ENCODE peak calls at places on chromosomes 1 and 21, in eight cellular contexts. M is left lung, X is HCT116, R is suprapubic skin, J is ovary, K is Karpas-422, P is HAP-1, C is keratinocyte. Z is an unnamed sample.

GRCh38 chr1:156740307-156740678 is 595 bp downstream of the MRPL24 start:
- DNase-seq in M (no peak), X (no peak), R (no peak), J (no peak), K (peak; percentile 70), P (no peak), C (no peak), Z (no peak)

GRCh38 chr1:68046885-68047658 is 3.4 kb downstream of the DIRAS3 start:
- DNase-seq in M (no peak), X (no peak), R (no peak), J (no peak), K (no peak), P (no peak), C (no peak), Z (no peak)

GRCh38 chr1:111334169-111334568 is 43.5 kb downstream of the CHIA start:
- DNase-seq in M (no peak), X (peak; percentile 21), R (no peak), J (no peak), K (peak; percentile 86), P (peak; percentile 74), C (peak; percentile 5), Z (peak; percentile 23)

GRCh38 chr1:226586116-226586515 is 37.6 kb downstream of the STUM start:
- DNase-seq in M (no peak), X (no peak), R (no peak), J (no peak), K (no peak), P (no peak), C (no peak), Z (no peak)

GRCh38 chr1:101140041-101140718 is 96.6 kb upstream of the S1PR1 start:
- DNase-seq in M (no peak), X (no peak), R (no peak), J (no peak), K (no peak), P (no peak), C (no peak), Z (no peak)

GRCh38 chr1:184497962-184498723 is 111.3 kb downstream of the C1orf21 start:
- DNase-seq in M (no peak), X (no peak), R (no peak), J (no peak), K (no peak), P (peak; percentile 81), C (no peak), Z (no peak)

GRCh38 chr1:226863446-226863845 is 7.0 kb upstream of the PSEN2 start:
- DNase-seq in M (no peak), X (no peak), R (no peak), J (no peak), K (no peak), P (peak; percentile 41), C (no peak), Z (no peak)

GRCh38 chr1:159247266-159247665 is 42.6 kb downstream of the ACKR1 start:
- DNase-seq in M (no peak), X (no peak), R (no peak), J (no peak), K (no peak), P (no peak), C (no peak), Z (no peak)

GRCh38 chr1:174818014-174818616 is 181.6 kb upstream of the CACYBP start:
- DNase-seq in M (no peak), X (no peak), R (no peak), J (no peak), K (no peak), P (no peak), C (no peak), Z (no peak)

GRCh38 chr1:79355073-79355472 is 348.5 kb upstream of the ADGRL4 start:
- DNase-seq in M (no peak), X (no peak), R (no peak), J (no peak), K (no peak), P (no peak), C (no peak), Z (no peak)

GRCh38 chr1:34407140-34407539 is 230.4 kb downstream of the C1orf94 start:
- DNase-seq in M (no peak), X (no peak), R (no peak), J (no peak), K (no peak), P (no peak), C (peak; percentile 13), Z (no peak)

GRCh38 chr21:32147041-32147440 is 131.8 kb downstream of the MIS18A start:
- DNase-seq in M (no peak), X (no peak), R (no peak), J (no peak), K (no peak), P (no peak), C (no peak), Z (no peak)

GRCh38 chr1:181763736-181764135 is 280.4 kb downstream of the CACNA1E start:
- DNase-seq in M (no peak), X (no peak), R (no peak), J (no peak), K (no peak), P (no peak), C (no peak), Z (no peak)

GRCh38 chr21:36664678-36665022 is 34.3 kb upstream of the SIM2 start:
- DNase-seq in M (no peak), X (no peak), R (no peak), J (no peak), K (no peak), P (no peak), C (no peak), Z (no peak)

GRCh38 chr21:41948901-41949300 is 4.9 kb downstream of the C2CD2 start:
- DNase-seq in M (no peak), X (no peak), R (no peak), J (no peak), K (no peak), P (no peak), C (no peak), Z (no peak)

GRCh38 chr1:1597275-1597930 is 2.5 kb downstream of the FNDC10 start:
- DNase-seq in M (no peak), X (no peak), R (no peak), J (no peak), K (peak; percentile 70), P (no peak), C (no peak), Z (no peak)

GRCh38 chr1:47325530-47325929 is 8.1 kb upstream of the CMPK1 start:
- DNase-seq in M (no peak), X (no peak), R (no peak), J (no peak), K (no peak), P (no peak), C (no peak), Z (no peak)

DNA sequence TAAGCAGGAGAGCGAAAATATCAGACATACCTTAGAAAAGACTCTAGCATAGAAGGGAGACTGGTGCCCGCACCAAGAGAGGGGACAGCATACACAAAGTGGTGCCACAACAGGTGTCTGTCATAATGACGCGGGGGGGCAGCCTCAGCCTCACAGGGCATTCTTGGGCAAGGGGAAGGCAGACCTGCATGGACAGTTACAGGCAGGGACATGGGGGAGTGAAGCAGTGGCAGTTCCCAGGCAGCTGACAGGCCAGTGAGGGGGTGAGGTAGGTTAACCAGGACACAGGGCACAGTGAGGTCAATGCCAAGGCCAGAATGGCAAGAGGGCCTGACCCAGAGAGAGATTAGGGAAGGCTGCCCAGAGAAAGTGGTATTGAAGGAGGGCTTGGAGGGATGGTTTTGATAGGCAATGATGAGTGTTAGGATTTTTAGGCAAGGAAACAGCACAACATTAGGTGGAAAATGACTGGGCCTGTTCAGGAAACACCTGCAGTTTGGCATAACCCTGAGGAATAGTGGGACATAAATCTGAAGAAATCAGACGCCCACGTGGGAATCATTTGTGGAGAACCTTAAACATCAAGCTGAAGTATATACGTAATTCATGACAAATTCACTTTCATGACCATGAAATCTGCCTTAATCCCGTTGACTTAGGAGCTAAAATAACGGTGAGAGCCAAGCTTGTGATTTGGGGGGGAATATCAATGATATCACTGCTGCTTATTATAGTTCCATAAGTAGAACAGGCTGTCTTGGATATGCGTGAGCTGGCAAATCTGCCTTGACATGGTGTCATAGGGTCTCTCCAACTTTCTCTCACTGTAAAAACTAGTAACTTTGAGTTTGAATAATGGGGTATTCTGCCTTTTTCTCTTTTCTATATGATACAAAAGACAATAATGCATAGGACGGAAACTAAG is 8.9 kb downstream of the PTPN14 start:
- DNase-seq in M (no peak), X (no peak), R (no peak), J (no peak), K (no peak), P (no peak), C (no peak), Z (no peak)
- H3K4me1 ChIP-seq in M (peaks cover 6% of the 10 kb centered on the region), X (no peaks in the 10 kb centered on the region), R (peaks cover 39% of the 10 kb centered on the region), J (peaks cover 3% of the 10 kb centered on the region), K (peaks cover 7% of the 10 kb centered on the region), P (peaks cover 31% of the 10 kb centered on the region), C (peaks cover 64% of the 10 kb centered on the region), Z (no peaks in the 10 kb centered on the region)

DNA sequence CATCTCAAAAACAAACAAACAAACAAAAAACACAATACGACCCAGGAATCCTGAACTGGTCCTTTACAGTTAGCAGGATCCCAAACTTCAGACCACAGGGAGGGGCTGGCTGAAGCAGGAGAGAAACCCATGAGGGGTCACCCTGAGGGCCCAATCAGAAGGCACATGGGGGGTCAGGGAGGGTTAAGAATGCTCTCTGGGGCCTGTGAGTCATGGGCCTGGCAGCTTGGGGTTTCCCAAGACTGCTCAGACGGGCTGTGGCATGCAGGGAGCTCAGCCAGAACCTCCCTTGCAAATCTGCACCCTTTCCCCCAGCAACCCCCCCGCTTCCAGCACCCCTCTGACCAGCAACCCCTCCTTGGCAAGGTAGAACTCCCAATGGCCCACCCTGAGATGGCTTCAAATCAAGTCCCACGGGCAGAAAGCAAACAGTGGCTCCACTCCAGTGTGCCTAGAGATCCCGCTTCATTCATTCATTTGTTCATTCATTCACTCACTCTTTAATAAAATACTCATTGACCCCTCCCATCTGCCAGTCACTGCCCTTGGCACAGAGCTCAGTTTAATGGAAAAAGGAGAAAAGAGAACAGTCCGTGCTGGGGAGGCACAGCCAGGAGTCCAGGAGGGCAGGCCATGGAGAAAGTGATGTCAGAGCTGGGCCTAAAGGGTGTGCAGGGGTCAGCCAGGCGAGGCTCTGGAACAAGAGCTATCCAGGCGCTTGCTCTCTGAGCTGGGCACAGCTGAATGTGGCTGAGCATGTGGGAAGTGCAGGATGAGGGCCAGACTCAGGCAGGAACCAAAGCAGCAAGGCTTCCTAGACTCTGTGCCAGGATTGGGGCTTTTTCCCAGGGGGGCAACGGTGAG is 8.2 kb downstream of the UQCRHL start:
- DNase-seq in M (peak; percentile 82), X (peak; percentile 83), R (peak; percentile 86), J (peak; percentile 67), K (no peak), P (no peak), C (peak; percentile 92), Z (no peak)
- H3K4me3 ChIP-seq in M (no peak overlapping the region), X (peak overlapping the region; percentile 27), R (no peak overlapping the region), J (no peak overlapping the region), K (no peak overlapping the region), P (no peak overlapping the region), C (no peak overlapping the region), Z (no peak overlapping the region)

DNA sequence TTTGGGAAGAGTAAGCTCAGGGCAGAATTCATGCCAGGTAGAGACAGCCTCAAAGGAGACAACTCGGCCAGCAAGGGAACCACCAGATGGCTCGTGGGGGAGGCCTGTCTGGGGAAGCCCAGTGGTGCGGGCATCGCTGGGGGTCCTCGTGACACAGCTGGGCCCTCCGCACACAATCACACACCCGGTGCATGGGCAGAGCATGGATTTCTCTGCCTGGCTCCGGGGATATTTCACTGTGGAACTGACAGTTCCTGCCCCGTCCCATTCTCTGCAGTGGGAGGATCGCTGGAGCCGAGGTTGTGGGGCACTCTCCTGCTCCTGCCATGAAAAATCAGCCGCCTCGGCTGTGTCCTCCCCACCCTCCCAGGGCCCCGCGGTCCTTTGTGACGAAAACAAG is 108.0 kb downstream of the CRYAA start:
- DNase-seq in M (no peak), X (no peak), R (no peak), J (no peak), K (no peak), P (no peak), C (no peak), Z (no peak)
- H3K4me1 ChIP-seq in M (no peaks in the 10 kb centered on the region), X (no peaks in the 10 kb centered on the region), R (peaks cover 17% of the 10 kb centered on the region), J (no peaks in the 10 kb centered on the region), K (peaks cover 26% of the 10 kb centered on the region), P (no peaks in the 10 kb centered on the region), C (no peaks in the 10 kb centered on the region), Z (no peaks in the 10 kb centered on the region)

GRCh38 chr1:118984990-118985608 is 3.0 kb downstream of the TBX15 start:
- DNase-seq in M (no peak), X (no peak), R (no peak), J (no peak), K (no peak), P (no peak), C (no peak), Z (no peak)
- H3K4me3 ChIP-seq in M (no peak overlapping the region), X (no peak overlapping the region), R (peak overlapping the region; percentile 56), J (no peak overlapping the region), K (no peak overlapping the region), P (no peak overlapping the region), C (no peak overlapping the region), Z (no peak overlapping the region)